ENCODE peak calls at places on chromosomes 13 and 19, in six cellular contexts. One of them, this sample, is unnamed.

GRCh38 chr19:35013820-35014754 is 14.0 kb downstream of the GRAMD1A start:
- DNase-seq in cardiac fibroblast: no peak
- DNase-seq in NCI-H1092 treated with DMSO at 0.1 percent for 48 hours: no peak
- DNase-seq in endodermal cell: no peak
- DNase-seq in NCI-H1105 treated with DMSO at 0.1 percent for 48 hours: no peak
- DNase-seq in DMS53: no peak
- DNase-seq in this sample: no peak

GRCh38 chr19:1725100-1726064 is 27.9 kb upstream of the ONECUT3 start:
- DNase-seq in cardiac fibroblast: peak; percentile 44
- DNase-seq in NCI-H1092 treated with DMSO at 0.1 percent for 48 hours: peak; percentile 40
- DNase-seq in endodermal cell: peak; percentile 92
- DNase-seq in NCI-H1105 treated with DMSO at 0.1 percent for 48 hours: peak; percentile 56
- DNase-seq in DMS53: peak; percentile 27
- DNase-seq in this sample: peak; percentile 86

GRCh38 chr13:111513766-111514611 is 193.5 kb downstream of the TEX29 start:
- DNase-seq in cardiac fibroblast: no peak
- DNase-seq in NCI-H1092 treated with DMSO at 0.1 percent for 48 hours: no peak
- DNase-seq in endodermal cell: no peak
- DNase-seq in NCI-H1105 treated with DMSO at 0.1 percent for 48 hours: no peak
- DNase-seq in DMS53: no peak
- DNase-seq in this sample: no peak

GRCh38 chr13:51931606-51932005 is 69.8 kb downstream of the CCDC70 start:
- DNase-seq in cardiac fibroblast: no peak
- DNase-seq in NCI-H1092 treated with DMSO at 0.1 percent for 48 hours: no peak
- DNase-seq in endodermal cell: no peak
- DNase-seq in NCI-H1105 treated with DMSO at 0.1 percent for 48 hours: no peak
- DNase-seq in DMS53: no peak
- DNase-seq in this sample: no peak

GRCh38 chr19:406121-406711 is 2.7 kb downstream of the C2CD4C start:
- DNase-seq in cardiac fibroblast: no peak
- DNase-seq in NCI-H1092 treated with DMSO at 0.1 percent for 48 hours: no peak
- DNase-seq in endodermal cell: peak; percentile 51
- DNase-seq in NCI-H1105 treated with DMSO at 0.1 percent for 48 hours: no peak
- DNase-seq in DMS53: no peak
- DNase-seq in this sample: no peak

GRCh38 chr19:3036119-3036794 is 7.2 kb upstream of the TLE2 start:
- DNase-seq in cardiac fibroblast: peak; percentile 92
- DNase-seq in NCI-H1092 treated with DMSO at 0.1 percent for 48 hours: peak; percentile 96
- DNase-seq in endodermal cell: peak; percentile 97
- DNase-seq in NCI-H1105 treated with DMSO at 0.1 percent for 48 hours: peak; percentile 93
- DNase-seq in DMS53: peak; percentile 95
- DNase-seq in this sample: peak; percentile 97

GRCh38 chr19:10543420-10544241 is at the start of gene ATG4D:
- DNase-seq in cardiac fibroblast: peak; percentile 63
- DNase-seq in NCI-H1092 treated with DMSO at 0.1 percent for 48 hours: peak; percentile 89
- DNase-seq in endodermal cell: peak; percentile 95
- DNase-seq in NCI-H1105 treated with DMSO at 0.1 percent for 48 hours: peak; percentile 94
- DNase-seq in DMS53: peak; percentile 96
- DNase-seq in this sample: peak; percentile 88

GRCh38 chr13:52925775-52926285 is 77.4 kb upstream of the PCDH8 start:
- DNase-seq in cardiac fibroblast: no peak
- DNase-seq in NCI-H1092 treated with DMSO at 0.1 percent for 48 hours: no peak
- DNase-seq in endodermal cell: no peak
- DNase-seq in NCI-H1105 treated with DMSO at 0.1 percent for 48 hours: peak; percentile 88
- DNase-seq in DMS53: no peak
- DNase-seq in this sample: no peak

GRCh38 chr19:17686592-17687042 is 1.5 kb downstream of the UNC13A start:
- DNase-seq in cardiac fibroblast: peak; percentile 16
- DNase-seq in NCI-H1092 treated with DMSO at 0.1 percent for 48 hours: peak; percentile 7
- DNase-seq in endodermal cell: peak; percentile 95
- DNase-seq in NCI-H1105 treated with DMSO at 0.1 percent for 48 hours: peak; percentile 25
- DNase-seq in DMS53: peak; percentile 75
- DNase-seq in this sample: peak; percentile 24

GRCh38 chr19:5805465-5806132 is 732 bp downstream of the NRTN start:
- DNase-seq in cardiac fibroblast: peak; percentile 41
- DNase-seq in NCI-H1092 treated with DMSO at 0.1 percent for 48 hours: peak; percentile 62
- DNase-seq in endodermal cell: peak; percentile 97
- DNase-seq in NCI-H1105 treated with DMSO at 0.1 percent for 48 hours: peak; percentile 62
- DNase-seq in DMS53: peak; percentile 84
- DNase-seq in this sample: peak; percentile 84

GRCh38 chr19:5782945-5783919 is 1.3 kb downstream of the PRR22 start:
- DNase-seq in cardiac fibroblast: no peak
- DNase-seq in NCI-H1092 treated with DMSO at 0.1 percent for 48 hours: no peak
- DNase-seq in endodermal cell: no peak
- DNase-seq in NCI-H1105 treated with DMSO at 0.1 percent for 48 hours: no peak
- DNase-seq in DMS53: no peak
- DNase-seq in this sample: no peak

GRCh38 chr13:108263961-108264360 is 5.6 kb upstream of the TNFSF13B start:
- DNase-seq in cardiac fibroblast: no peak
- DNase-seq in NCI-H1092 treated with DMSO at 0.1 percent for 48 hours: no peak
- DNase-seq in endodermal cell: no peak
- DNase-seq in NCI-H1105 treated with DMSO at 0.1 percent for 48 hours: no peak
- DNase-seq in DMS53: no peak
- DNase-seq in this sample: no peak

GRCh38 chr13:59829690-59830089 is 334.0 kb downstream of the DIAPH3 start:
- DNase-seq in cardiac fibroblast: no peak
- DNase-seq in NCI-H1092 treated with DMSO at 0.1 percent for 48 hours: no peak
- DNase-seq in endodermal cell: no peak
- DNase-seq in NCI-H1105 treated with DMSO at 0.1 percent for 48 hours: no peak
- DNase-seq in DMS53: no peak
- DNase-seq in this sample: no peak

GRCh38 chr13:97901716-97902115 is 51.8 kb upstream of the IPO5 start:
- DNase-seq in cardiac fibroblast: no peak
- DNase-seq in NCI-H1092 treated with DMSO at 0.1 percent for 48 hours: no peak
- DNase-seq in endodermal cell: no peak
- DNase-seq in NCI-H1105 treated with DMSO at 0.1 percent for 48 hours: no peak
- DNase-seq in DMS53: no peak
- DNase-seq in this sample: no peak

GRCh38 chr13:40472427-40473220 is 193.8 kb downstream of the FOXO1 start:
- DNase-seq in cardiac fibroblast: no peak
- DNase-seq in NCI-H1092 treated with DMSO at 0.1 percent for 48 hours: no peak
- DNase-seq in endodermal cell: no peak
- DNase-seq in NCI-H1105 treated with DMSO at 0.1 percent for 48 hours: no peak
- DNase-seq in DMS53: no peak
- DNase-seq in this sample: no peak

GRCh38 chr19:34365463-34366401 is 736 bp downstream of the GPI start:
- DNase-seq in cardiac fibroblast: peak; percentile 48
- DNase-seq in NCI-H1092 treated with DMSO at 0.1 percent for 48 hours: peak; percentile 13
- DNase-seq in endodermal cell: peak; percentile 72
- DNase-seq in NCI-H1105 treated with DMSO at 0.1 percent for 48 hours: peak; percentile 8
- DNase-seq in DMS53: peak; percentile 73
- DNase-seq in this sample: peak; percentile 60

GRCh38 chr19:53492153-53492552 is 24.6 kb downstream of the ZNF813 start:
- DNase-seq in cardiac fibroblast: no peak
- DNase-seq in NCI-H1092 treated with DMSO at 0.1 percent for 48 hours: no peak
- DNase-seq in endodermal cell: no peak
- DNase-seq in NCI-H1105 treated with DMSO at 0.1 percent for 48 hours: no peak
- DNase-seq in DMS53: no peak
- DNase-seq in this sample: no peak

GRCh38 chr13:79673993-79674377 is 193.0 kb downstream of the NDFIP2 start:
- DNase-seq in cardiac fibroblast: no peak
- DNase-seq in NCI-H1092 treated with DMSO at 0.1 percent for 48 hours: no peak
- DNase-seq in endodermal cell: no peak
- DNase-seq in NCI-H1105 treated with DMSO at 0.1 percent for 48 hours: no peak
- DNase-seq in DMS53: no peak
- DNase-seq in this sample: no peak

GRCh38 chr13:60347174-60347573 is 49.8 kb upstream of the TDRD3 start:
- DNase-seq in cardiac fibroblast: no peak
- DNase-seq in NCI-H1092 treated with DMSO at 0.1 percent for 48 hours: no peak
- DNase-seq in endodermal cell: no peak
- DNase-seq in NCI-H1105 treated with DMSO at 0.1 percent for 48 hours: no peak
- DNase-seq in DMS53: peak; percentile 14
- DNase-seq in this sample: no peak

GRCh38 chr19:7287716-7288115 is 6.5 kb downstream of the INSR start:
- DNase-seq in cardiac fibroblast: no peak
- DNase-seq in NCI-H1092 treated with DMSO at 0.1 percent for 48 hours: no peak
- DNase-seq in endodermal cell: no peak
- DNase-seq in NCI-H1105 treated with DMSO at 0.1 percent for 48 hours: no peak
- DNase-seq in DMS53: no peak
- DNase-seq in this sample: no peak

GRCh38 chr13:23506071-23506820 is 64.0 kb upstream of the TNFRSF19 start:
- DNase-seq in cardiac fibroblast: peak; percentile 16
- DNase-seq in NCI-H1092 treated with DMSO at 0.1 percent for 48 hours: no peak
- DNase-seq in endodermal cell: no peak
- DNase-seq in NCI-H1105 treated with DMSO at 0.1 percent for 48 hours: no peak
- DNase-seq in DMS53: no peak
- DNase-seq in this sample: peak; percentile 67

GRCh38 chr19:3783660-3784584 is 2.3 kb downstream of the MATK start:
- DNase-seq in cardiac fibroblast: no peak
- DNase-seq in NCI-H1092 treated with DMSO at 0.1 percent for 48 hours: peak; percentile 1
- DNase-seq in endodermal cell: peak; percentile 86
- DNase-seq in NCI-H1105 treated with DMSO at 0.1 percent for 48 hours: peak; percentile 33
- DNase-seq in DMS53: peak; percentile 67
- DNase-seq in this sample: no peak

This sample was measured in adipocyte.